ENCODE peak calls at places on chromosomes 1 and 21, in seven cellular contexts. T is A549, Q is SK-N-SH, D is tibial nerve, M is ovary, J is transverse colon, G is sigmoid colon. C is an unnamed sample.

GRCh38 chr1:27144920-27145661 is 9.8 kb downstream of the SLC9A1 start:
- DNase-seq in T (no peak), Q (no peak), D (no peak), M (no peak), J (peak; percentile 37), G (peak; percentile 88), C (no peak)

GRCh38 chr21:26912466-26912865 is 54.4 kb downstream of the ADAMTS5 start:
- DNase-seq in T (no peak), Q (no peak), D (no peak), M (no peak), J (no peak), G (no peak), C (no peak)

GRCh38 chr1:230077436-230078221 is 10.6 kb downstream of the GALNT2 start:
- DNase-seq in T (no peak), Q (no peak), D (no peak), M (no peak), J (no peak), G (peak; percentile 21), C (no peak)

GRCh38 chr1:2587860-2588571 is 1.4 kb downstream of the PRXL2B start:
- DNase-seq in T (no peak), Q (no peak), D (no peak), M (peak; percentile 48), J (no peak), G (no peak), C (no peak)

GRCh38 chr1:230747886-230748800 is 955 bp downstream of the CAPN9 start:
- DNase-seq in T (no peak), Q (no peak), D (no peak), M (no peak), J (peak; percentile 44), G (no peak), C (no peak)

GRCh38 chr1:76786232-76786631 is 81.0 kb upstream of the ST6GALNAC5 start:
- DNase-seq in T (no peak), Q (no peak), D (no peak), M (no peak), J (no peak), G (no peak), C (no peak)

GRCh38 chr21:16194851-16195251 is 465.1 kb downstream of the USP25 start:
- DNase-seq in T (no peak), Q (no peak), D (peak; percentile 33), M (no peak), J (no peak), G (no peak), C (no peak)

GRCh38 chr1:35178874-35179380 is 14.0 kb downstream of the SFPQ start:
- DNase-seq in T (no peak), Q (no peak), D (no peak), M (no peak), J (no peak), G (no peak), C (no peak)

GRCh38 chr1:27521336-27522147 is 31.6 kb upstream of the WASF2 start:
- DNase-seq in T (no peak), Q (no peak), D (no peak), M (peak; percentile 51), J (no peak), G (no peak), C (no peak)

GRCh38 chr1:87149166-87150065 is 179.3 kb upstream of the LMO4 start:
- DNase-seq in T (no peak), Q (peak; percentile 33), D (no peak), M (no peak), J (no peak), G (no peak), C (no peak)

GRCh38 chr1:31014094-31014493 is 51.4 kb downstream of the PUM1 start:
- DNase-seq in T (no peak), Q (no peak), D (no peak), M (no peak), J (no peak), G (no peak), C (no peak)

GRCh38 chr1:168285419-168285790 is 4.7 kb downstream of the TBX19 start:
- DNase-seq in T (no peak), Q (no peak), D (no peak), M (no peak), J (no peak), G (no peak), C (no peak)

GRCh38 chr21:38170283-38170682 is 86.5 kb upstream of the KCNJ15 start:
- DNase-seq in T (no peak), Q (no peak), D (no peak), M (no peak), J (no peak), G (no peak), C (no peak)

GRCh38 chr1:177106614-177107365 is 57.7 kb downstream of the ASTN1 start:
- DNase-seq in T (no peak), Q (no peak), D (no peak), M (no peak), J (no peak), G (no peak), C (no peak)

GRCh38 chr1:193372553-193372952 is 186.1 kb upstream of the B3GALT2 start:
- DNase-seq in T (no peak), Q (no peak), D (no peak), M (no peak), J (no peak), G (no peak), C (no peak)

GRCh38 chr1:225474439-225474985 is 46.7 kb upstream of the LBR start:
- DNase-seq in T (no peak), Q (no peak), D (no peak), M (no peak), J (no peak), G (peak; percentile 62), C (peak; percentile 86)

GRCh38 chr1:225477296-225477911 is 49.6 kb upstream of the LBR start:
- DNase-seq in T (no peak), Q (no peak), D (no peak), M (no peak), J (no peak), G (no peak), C (no peak)

GRCh38 chr1:225476538-225476988 is 48.7 kb upstream of the LBR start:
- DNase-seq in T (no peak), Q (no peak), D (no peak), M (no peak), J (no peak), G (peak; percentile 47), C (no peak)

GRCh38 chr1:225476100-225476511 is 48.3 kb upstream of the LBR start:
- DNase-seq in T (no peak), Q (no peak), D (no peak), M (no peak), J (no peak), G (peak; percentile 48), C (peak; percentile 60)

DNA sequence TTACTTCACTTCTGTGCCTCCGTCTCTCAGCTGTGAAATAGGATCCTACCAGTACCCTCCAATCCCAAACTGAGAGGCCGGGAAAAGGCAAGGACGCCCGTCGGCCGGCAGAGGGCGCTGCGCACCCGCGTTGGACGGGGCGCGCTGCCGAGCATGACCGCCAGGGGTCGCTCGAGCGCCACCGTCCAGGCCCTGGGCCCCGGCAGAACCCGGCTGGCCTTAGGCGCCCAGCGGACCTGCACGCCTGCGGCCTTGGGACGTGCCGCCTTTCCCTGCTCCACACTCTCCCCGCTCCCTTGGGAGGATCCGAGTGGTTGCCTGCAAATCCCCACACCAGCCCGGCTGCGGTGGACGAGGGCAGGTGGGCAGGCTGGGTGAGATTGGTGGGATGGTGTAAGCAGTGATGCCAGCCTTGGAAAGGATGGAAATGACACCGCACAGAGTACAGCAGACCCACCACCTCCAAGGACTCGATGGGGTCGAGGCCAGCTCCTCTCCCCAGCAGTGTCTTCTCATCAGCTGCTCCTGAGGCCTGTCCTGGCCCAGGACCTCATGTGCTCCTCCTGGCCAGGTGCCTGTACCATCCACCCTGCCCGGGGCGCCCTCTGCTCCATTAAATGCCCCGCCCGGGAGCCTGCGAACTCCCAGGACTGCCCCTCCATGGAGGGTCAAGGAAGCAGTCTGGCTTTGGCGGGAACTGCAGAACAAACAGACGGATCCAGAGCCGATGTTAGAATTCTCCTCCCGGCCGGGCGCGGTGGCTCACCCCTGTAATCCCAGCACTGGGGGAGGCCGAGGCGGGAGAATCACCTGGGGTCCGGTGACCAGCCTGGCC is 47.4 kb upstream of the LBR start:
- DNase-seq in T (peak; percentile 74), Q (peak; percentile 93), D (peak; percentile 29), M (peak; percentile 88), J (peak; percentile 66), G (peak; percentile 85), C (peak; percentile 92)
- TF ChIP-seq EP300 in T (no peak), Q (no peak), D (peak; percentile 43), M (no peak), J (no peak), G (no peak), C (no peak)

GRCh38 chr1:204477036-204477740 is 17.4 kb downstream of the PIK3C2B start:
- DNase-seq in T (no peak), Q (no peak), D (no peak), M (no peak), J (peak; percentile 55), G (no peak), C (no peak)

GRCh38 chr1:204478166-204478899 is 16.3 kb downstream of the PIK3C2B start:
- DNase-seq in T (no peak), Q (no peak), D (no peak), M (no peak), J (no peak), G (no peak), C (no peak)

GRCh38 chr1:204478921-204479320 is 15.7 kb downstream of the PIK3C2B start:
- DNase-seq in T (no peak), Q (no peak), D (no peak), M (no peak), J (no peak), G (no peak), C (no peak)

GRCh38 chr1:204475651-204476432 is 18.8 kb downstream of the PIK3C2B start:
- DNase-seq in T (no peak), Q (no peak), D (no peak), M (no peak), J (no peak), G (no peak), C (no peak)

GRCh38 chr1:204476563-204476962 is 18.0 kb downstream of the PIK3C2B start:
- DNase-seq in T (no peak), Q (no peak), D (no peak), M (no peak), J (no peak), G (no peak), C (no peak)
- TF ChIP-seq CTCF in T (peak; percentile 14), Q (no peak), D (no peak), M (no peak), J (no peak), G (no peak), C (no peak)

DNA sequence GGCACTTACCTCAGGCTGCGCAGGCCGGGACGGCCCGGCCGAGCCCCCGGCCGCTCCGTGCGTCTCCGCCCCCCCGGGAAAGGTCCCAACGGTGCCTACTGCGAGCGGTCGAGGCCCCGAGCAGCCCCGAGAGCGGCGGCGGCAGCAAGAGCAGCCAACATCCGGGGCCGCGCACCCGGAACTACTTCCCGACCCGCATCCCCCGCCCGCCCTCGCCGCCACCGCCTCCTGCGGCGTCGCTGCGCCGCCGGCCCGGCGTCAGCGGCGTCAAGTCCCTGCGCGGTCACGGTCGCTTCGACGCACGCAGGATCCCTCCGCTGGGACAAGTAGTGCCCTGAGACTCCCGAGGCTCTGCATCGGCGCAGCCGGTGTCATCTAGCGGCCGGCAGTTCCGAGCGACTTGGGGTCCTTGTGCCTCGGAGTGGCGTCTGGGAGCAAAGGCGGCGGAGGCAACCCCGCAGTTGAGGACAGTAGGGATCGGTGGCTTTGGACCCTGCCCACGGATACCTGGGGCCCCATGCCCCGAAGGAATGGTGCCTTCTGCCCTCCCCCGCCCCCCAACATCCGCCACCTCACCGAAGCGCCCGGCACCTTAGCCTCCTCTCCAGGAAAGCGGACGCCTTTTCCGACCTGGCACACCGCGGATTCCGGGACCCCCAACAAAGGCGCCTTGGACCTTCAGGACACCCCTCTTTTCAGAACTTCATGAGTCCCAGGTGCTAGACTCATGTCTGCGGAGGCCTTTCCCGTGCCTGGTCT is at the start of gene FOXJ3:
- DNase-seq in T (peak; percentile 69), Q (peak; percentile 98), D (peak; percentile 85), M (peak; percentile 93), J (peak; percentile 94), G (peak; percentile 95), C (peak; percentile 94)
- TF ChIP-seq EP300 in T (no peak), Q (peak; percentile 10), D (peak; percentile 92), M (no peak), J (no peak), G (no peak), C (no peak)

GRCh38 chr1:108708726-108709660 is 3.7 kb upstream of the FNDC7 start:
- DNase-seq in T (peak; percentile 12), Q (no peak), D (no peak), M (no peak), J (peak; percentile 26), G (no peak), C (no peak)
- TF ChIP-seq CTCF in T (no peak), Q (peak; percentile 27), D (no peak), M (no peak), J (peak; percentile 9), G (no peak), C (no peak)

C was measured in esophagus muscularis mucosa.